ENCODE peak calls at places on chromosome 6, in four cellular contexts. X, G, Q and P are unnamed samples.

GRCh38 chr6:168785720-168786511 is 344.9 kb downstream of the SMOC2 start:
- DNase-seq in X (peak), G (no peak), Q (no peak), P (no peak)

GRCh38 chr6:90086517-90086916 is 192.2 kb downstream of the GJA10 start:
- DNase-seq in X (no peak), G (no peak), Q (no peak), P (peak)

GRCh38 chr6:41741625-41742490 is 5.3 kb downstream of the PGC start:
- DNase-seq in X (no peak), G (no peak), Q (peak), P (no peak)

GRCh38 chr6:7389162-7389450 is 436 bp downstream of the CAGE1 start:
- DNase-seq in X (no peak), G (no peak), Q (no peak), P (no peak)

GRCh38 chr6:24009319-24009718 is 116.7 kb upstream of the NRSN1 start:
- DNase-seq in X (peak), G (no peak), Q (no peak), P (no peak)

GRCh38 chr6:89948876-89949275 is 54.6 kb downstream of the GJA10 start:
- DNase-seq in X (no peak), G (no peak), Q (no peak), P (no peak)

GRCh38 chr6:30483677-30484279 is 5.5 kb upstream of the HLA-E start:
- DNase-seq in X (peak), G (no peak), Q (peak), P (peak)

GRCh38 chr6:158816329-158816728 is 2.8 kb downstream of the EZR start:
- DNase-seq in X (no peak), G (no peak), Q (no peak), P (no peak)

GRCh38 chr6:12229332-12229731 is 60.8 kb upstream of the EDN1 start:
- DNase-seq in X (no peak), G (no peak), Q (no peak), P (no peak)

GRCh38 chr6:110652520-110652919 is 162.7 kb downstream of the CDK19 start:
- DNase-seq in X (no peak), G (no peak), Q (no peak), P (no peak)

GRCh38 chr6:57284056-57284455 is 33.4 kb upstream of the PRIM2 start:
- DNase-seq in X (no peak), G (no peak), Q (no peak), P (no peak)

GRCh38 chr6:5151955-5152401 is 66.8 kb downstream of the PPP1R3G start:
- DNase-seq in X (no peak), G (no peak), Q (no peak), P (no peak)

GRCh38 chr6:135870722-135871121 is 19.2 kb downstream of the PDE7B start:
- DNase-seq in X (no peak), G (no peak), Q (no peak), P (no peak)

GRCh38 chr6:121971886-121972285 is 427.6 kb upstream of the HSF2 start:
- DNase-seq in X (no peak), G (no peak), Q (no peak), P (no peak)

GRCh38 chr6:16483315-16483875 is 245.0 kb downstream of the GMPR start:
- DNase-seq in X (no peak), G (no peak), Q (no peak), P (no peak)

GRCh38 chr6:135281907-135282306 is 100.8 kb downstream of the MYB start:
- DNase-seq in X (no peak), G (no peak), Q (no peak), P (no peak)

GRCh38 chr6:73042892-73043291 is 182.4 kb downstream of the KHDC1L start:
- DNase-seq in X (no peak), G (no peak), Q (no peak), P (no peak)

GRCh38 chr6:105509506-105510331 is 106.8 kb upstream of the PREP start:
- DNase-seq in X (peak), G (no peak), Q (no peak), P (peak)

GRCh38 chr6:150304421-150304820 is 64.4 kb upstream of the IYD start:
- DNase-seq in X (no peak), G (no peak), Q (no peak), P (no peak)

GRCh38 chr6:121435444-121436069 is at the start of gene GJA1:
- DNase-seq in X (peak), G (no peak), Q (no peak), P (no peak)

GRCh38 chr6:30005482-30005881 is 55.6 kb upstream of the POLR1H start:
- DNase-seq in X (no peak), G (no peak), Q (peak), P (no peak)

GRCh38 chr6:33277663-33278391 is 904 bp downstream of the B3GALT4 start:
- DNase-seq in X (peak), G (peak), Q (no peak), P (no peak)

GRCh38 chr6:26475823-26476729 is 18.3 kb downstream of the BTN2A1 start:
- DNase-seq in X (no peak), G (no peak), Q (peak), P (no peak)

GRCh38 chr6:8131265-8131897 is 29.0 kb upstream of the EEF1E1 start:
- DNase-seq in X (peak), G (peak), Q (peak), P (peak)

GRCh38 chr6:107670792-107671199 is 153.3 kb downstream of the SCML4 start:
- DNase-seq in X (peak), G (no peak), Q (no peak), P (no peak)

GRCh38 chr6:43339168-43339567 is 30.3 kb downstream of the ZNF318 start:
- DNase-seq in X (no peak), G (no peak), Q (no peak), P (no peak)

GRCh38 chr6:71040841-71041240 is 84.0 kb upstream of the B3GAT2 start:
- DNase-seq in X (no peak), G (no peak), Q (no peak), P (no peak)

GRCh38 chr6:2230659-2231277 is 14.6 kb downstream of the GMDS start:
- DNase-seq in X (no peak), G (no peak), Q (no peak), P (no peak)

GRCh38 chr6:40308533-40309306 is 278.4 kb downstream of the LRFN2 start:
- DNase-seq in X (peak), G (peak), Q (peak), P (peak)

DNA sequence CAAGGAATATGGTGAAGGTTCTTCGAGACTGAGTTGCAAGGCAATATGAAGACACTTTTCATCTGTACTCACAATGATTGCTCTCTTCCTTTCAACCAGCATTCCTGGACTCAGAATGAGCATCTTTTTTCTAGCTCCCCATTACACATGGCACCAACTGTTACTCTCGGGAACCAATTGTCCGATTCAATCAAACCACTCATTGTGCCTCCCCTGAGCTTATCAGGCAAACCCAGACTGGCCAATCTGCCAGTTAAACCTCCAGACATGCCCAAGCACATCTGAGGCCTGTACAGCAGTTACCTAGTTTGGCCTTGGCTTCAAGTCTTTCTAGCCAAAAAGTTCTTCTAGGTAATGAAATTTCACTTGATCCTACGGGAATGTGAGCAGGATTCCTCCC is 164.1 kb downstream of the ID4 start:
- DNase-seq in X (no peak), G (no peak), Q (no peak), P (no peak)
- TF ChIP-seq ELF1 in X (no peak), G (no peak), Q (no peak), P (no peak)

GRCh38 chr6:22101163-22101562 is 195.7 kb downstream of the PRL start:
- DNase-seq in X (no peak), G (no peak), Q (no peak), P (no peak)

GRCh38 chr6:22099241-22099640 is 197.6 kb downstream of the PRL start:
- DNase-seq in X (no peak), G (no peak), Q (no peak), P (no peak)

GRCh38 chr6:22095886-22096285 is 200.9 kb downstream of the PRL start:
- DNase-seq in X (no peak), G (no peak), Q (no peak), P (no peak)

GRCh38 chr6:22099923-22100322 is 196.9 kb downstream of the PRL start:
- DNase-seq in X (no peak), G (no peak), Q (no peak), P (no peak)

GRCh38 chr6:22098623-22099022 is 198.2 kb downstream of the PRL start:
- DNase-seq in X (no peak), G (no peak), Q (no peak), P (no peak)
- TF ChIP-seq ELF1 in X (no peak), G (no peak), Q (no peak), P (no peak)

GRCh38 chr6:76682842-76683241 is 610.4 kb upstream of the IMPG1 start:
- DNase-seq in X (no peak), G (no peak), Q (peak), P (peak)

GRCh38 chr6:76684881-76685280 is 612.4 kb upstream of the IMPG1 start:
- DNase-seq in X (no peak), G (no peak), Q (peak), P (no peak)

GRCh38 chr6:76683985-76684384 is 611.5 kb upstream of the IMPG1 start:
- DNase-seq in X (no peak), G (no peak), Q (no peak), P (no peak)

GRCh38 chr6:76677017-76677416 is 604.6 kb upstream of the IMPG1 start:
- DNase-seq in X (no peak), G (no peak), Q (no peak), P (no peak)

GRCh38 chr6:76681781-76682180 is 609.3 kb upstream of the IMPG1 start:
- DNase-seq in X (no peak), G (no peak), Q (no peak), P (no peak)
- TF ChIP-seq ELF1 in X (no peak), G (no peak), Q (no peak), P (no peak)

GRCh38 chr6:53960311-53960710 is 150.9 kb upstream of the MLIP start:
- DNase-seq in X (no peak), G (no peak), Q (no peak), P (no peak)
- TF ChIP-seq ELF1 in X (no peak), G (no peak), Q (no peak), P (no peak)

DNA sequence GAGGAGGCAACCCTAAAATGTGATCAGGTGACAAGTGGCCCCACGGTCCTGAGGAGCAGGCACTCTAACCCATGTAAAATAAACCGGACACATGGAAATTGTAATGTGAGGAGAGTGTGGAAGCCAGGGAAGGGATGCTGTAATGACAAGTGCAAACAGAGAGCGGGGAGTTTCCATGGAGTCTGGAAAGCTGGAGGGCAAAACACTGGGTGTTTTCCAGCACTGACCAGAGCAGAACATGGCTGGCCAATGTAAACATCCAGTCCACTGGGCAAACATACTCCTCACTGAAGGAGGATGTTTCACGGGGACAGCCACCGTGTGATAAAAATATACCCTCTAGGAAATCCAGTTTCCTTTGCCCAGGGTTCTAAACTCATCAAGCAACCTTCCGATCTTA is 219.0 kb upstream of the JARID2 start:
- DNase-seq in X (peak), G (no peak), Q (peak), P (no peak)
- TF ChIP-seq ELF1 in X (no peak), G (no peak), Q (no peak), P (no peak)

GRCh38 chr6:32175711-32176475 is at the start of gene AGPAT1:
- DNase-seq in X (peak), G (peak), Q (peak), P (peak)
- TF ChIP-seq ELF1 in X (peak), G (peak), Q (peak), P (no peak)